ENCODE peak calls at places on chromosomes 13 and 19, in five cellular contexts. J, K, I, V and O are unnamed samples.

GRCh38 chr13:83819611-83820010 is 62.7 kb downstream of the SLITRK1 start:
- DNase-seq in J (no peak), K (no peak), I (no peak), V (peak; percentile 3), O (no peak)

GRCh38 chr19:7527516-7528191 is 5.2 kb downstream of the MCOLN1 start:
- DNase-seq in J (no peak), K (no peak), I (peak; percentile 92), V (no peak), O (no peak)

GRCh38 chr19:33102893-33103292 is 21.9 kb downstream of the GPATCH1 start:
- DNase-seq in J (no peak), K (no peak), I (no peak), V (no peak), O (no peak)

GRCh38 chr13:56009418-56009817 is 1131.3 kb upstream of the PRR20A start:
- DNase-seq in J (no peak), K (no peak), I (no peak), V (no peak), O (no peak)

GRCh38 chr13:50141660-50142010 is 126.4 kb downstream of the KCNRG start:
- DNase-seq in J (no peak), K (no peak), I (no peak), V (no peak), O (no peak)

GRCh38 chr19:33621811-33622504 is at the start of gene CHST8:
- DNase-seq in J (peak; percentile 16), K (peak; percentile 86), I (no peak), V (no peak), O (peak; percentile 51)

GRCh38 chr13:87208636-87209035 is 462.5 kb upstream of the SLITRK5 start:
- DNase-seq in J (no peak), K (no peak), I (no peak), V (no peak), O (no peak)

GRCh38 chr13:80131204-80131603 is 209.7 kb downstream of the SPRY2 start:
- DNase-seq in J (peak; percentile 81), K (no peak), I (no peak), V (peak; percentile 46), O (no peak)

GRCh38 chr19:615619-616018 is 17.7 kb downstream of the POLRMT start:
- DNase-seq in J (no peak), K (no peak), I (no peak), V (no peak), O (no peak)

GRCh38 chr13:42628666-42629065 is 54.7 kb downstream of the TNFSF11 start:
- DNase-seq in J (no peak), K (no peak), I (no peak), V (no peak), O (no peak)

GRCh38 chr19:18306209-18306902 is 16.5 kb downstream of the LSM4 start:
- DNase-seq in J (no peak), K (no peak), I (no peak), V (no peak), O (no peak)

GRCh38 chr13:46622918-46623256 is 69.9 kb downstream of the LRCH1 start:
- DNase-seq in J (peak; percentile 83), K (no peak), I (no peak), V (peak; percentile 84), O (no peak)

GRCh38 chr19:7230826-7231225 is 63.4 kb downstream of the INSR start:
- DNase-seq in J (no peak), K (no peak), I (no peak), V (no peak), O (no peak)

GRCh38 chr13:99614465-99614885 is 113.2 kb downstream of the TM9SF2 start:
- DNase-seq in J (peak; percentile 33), K (no peak), I (no peak), V (no peak), O (peak; percentile 50)

GRCh38 chr13:40589285-40590109 is 76.9 kb downstream of the FOXO1 start:
- DNase-seq in J (peak; percentile 90), K (no peak), I (no peak), V (no peak), O (peak; percentile 40)

GRCh38 chr19:16594681-16595091 is 22.5 kb upstream of the SLC35E1 start:
- DNase-seq in J (no peak), K (no peak), I (no peak), V (no peak), O (peak; percentile 67)

GRCh38 chr19:28686741-28687140 is 526.2 kb downstream of the UQCRFS1 start:
- DNase-seq in J (no peak), K (no peak), I (no peak), V (no peak), O (no peak)

GRCh38 chr13:69904784-69905183 is 202.8 kb upstream of the ATXN8OS start:
- DNase-seq in J (no peak), K (no peak), I (no peak), V (no peak), O (no peak)

GRCh38 chr13:40786568-40786996 is 2.8 kb upstream of the SLC25A15 start:
- DNase-seq in J (peak; percentile 22), K (no peak), I (no peak), V (peak; percentile 61), O (no peak)

GRCh38 chr13:42054798-42055499 is 6.5 kb downstream of the DGKH start:
- DNase-seq in J (no peak), K (no peak), I (no peak), V (no peak), O (no peak)

GRCh38 chr19:10927691-10928562 is 512 bp downstream of the YIPF2 start:
- DNase-seq in J (no peak), K (no peak), I (no peak), V (no peak), O (no peak)

GRCh38 chr13:65292488-65292901 is 1937.6 kb downstream of the PCDH9 start:
- DNase-seq in J (peak; percentile 73), K (no peak), I (no peak), V (peak; percentile 86), O (no peak)

GRCh38 chr19:482186-483041 is 13.9 kb upstream of the MADCAM1 start:
- DNase-seq in J (no peak), K (no peak), I (peak; percentile 55), V (no peak), O (no peak)

GRCh38 chr19:40348125-40348913 is at the start of the genes C19orf47 and PLD3:
- DNase-seq in J (peak; percentile 100), K (peak; percentile 96), I (peak; percentile 100), V (peak; percentile 99), O (peak; percentile 100)

GRCh38 chr19:9498183-9498902 is at the start of gene ZNF560:
- DNase-seq in J (peak; percentile 27), K (peak; percentile 49), I (no peak), V (peak; percentile 12), O (no peak)

GRCh38 chr19:19538767-19539166 is 702 bp downstream of the CILP2 start:
- DNase-seq in J (no peak), K (no peak), I (no peak), V (no peak), O (no peak)

GRCh38 chr19:48975947-48976847 is 11.1 kb downstream of the FTL start:
- DNase-seq in J (no peak), K (peak; percentile 72), I (no peak), V (no peak), O (no peak)

GRCh38 chr19:47004012-47004465 is 15.6 kb upstream of the NPAS1 start:
- DNase-seq in J (no peak), K (no peak), I (no peak), V (no peak), O (no peak)

GRCh38 chr19:572891-573825 is 762 bp downstream of the BSG start:
- DNase-seq in J (peak; percentile 60), K (no peak), I (peak; percentile 91), V (peak; percentile 56), O (peak; percentile 50)

DNA sequence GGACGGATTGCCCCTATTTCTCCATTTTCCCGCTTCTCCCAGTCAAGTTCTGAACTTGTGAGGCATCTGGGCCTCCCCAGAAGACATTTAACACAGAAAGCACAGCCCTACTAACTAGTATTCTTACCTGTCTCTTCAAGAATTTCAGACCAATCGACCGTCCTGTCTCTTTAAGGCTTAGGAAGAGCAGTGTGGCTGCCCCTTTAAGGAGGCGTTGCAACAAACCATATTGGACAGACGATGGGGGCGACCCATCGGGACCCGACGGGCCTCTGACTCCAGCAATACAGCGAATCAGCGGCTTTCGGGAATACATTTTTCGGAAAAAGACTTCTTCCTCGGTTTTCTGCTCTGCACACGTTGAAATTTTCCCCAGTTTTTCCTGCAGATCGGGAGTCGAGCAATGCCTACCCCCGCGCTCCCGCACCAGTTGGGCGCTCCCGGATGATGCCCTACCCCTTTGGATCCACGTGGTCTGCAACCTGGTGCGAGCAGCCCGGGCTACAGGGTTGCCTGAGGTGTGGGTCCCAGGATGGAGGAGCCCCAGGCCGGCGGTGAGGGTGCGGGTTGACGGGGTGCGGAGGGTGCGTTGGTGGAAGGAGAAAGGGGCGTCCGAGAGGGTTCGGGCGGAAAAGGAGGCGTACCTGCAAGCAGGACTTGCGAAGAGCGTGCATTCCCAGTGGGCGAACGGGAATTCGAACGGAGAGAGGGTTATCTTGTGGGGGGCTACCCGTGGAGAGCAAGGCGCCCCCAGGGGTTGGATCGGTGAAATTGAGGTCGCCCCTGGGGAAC is at the start of gene POLR1G:
- DNase-seq in J (peak; percentile 80), K (peak; percentile 92), I (peak; percentile 94), V (peak; percentile 75), O (peak; percentile 90)
- TF ChIP-seq CTCF in J (no peak), K (no peak), I (no peak), V (no peak), O (no peak)

GRCh38 chr19:53977429-53977990 is 13.9 kb upstream of the CACNG6 start:
- DNase-seq in J (peak; percentile 91), K (peak; percentile 86), I (no peak), V (peak; percentile 78), O (no peak)
- TF ChIP-seq CTCF in J (no peak), K (no peak), I (no peak), V (no peak), O (no peak)

GRCh38 chr13:73275163-73275562 is 216.4 kb downstream of the KLF5 start:
- DNase-seq in J (no peak), K (no peak), I (no peak), V (no peak), O (no peak)
- TF ChIP-seq CTCF in J (no peak), K (no peak), I (no peak), V (no peak), O (no peak)

DNA sequence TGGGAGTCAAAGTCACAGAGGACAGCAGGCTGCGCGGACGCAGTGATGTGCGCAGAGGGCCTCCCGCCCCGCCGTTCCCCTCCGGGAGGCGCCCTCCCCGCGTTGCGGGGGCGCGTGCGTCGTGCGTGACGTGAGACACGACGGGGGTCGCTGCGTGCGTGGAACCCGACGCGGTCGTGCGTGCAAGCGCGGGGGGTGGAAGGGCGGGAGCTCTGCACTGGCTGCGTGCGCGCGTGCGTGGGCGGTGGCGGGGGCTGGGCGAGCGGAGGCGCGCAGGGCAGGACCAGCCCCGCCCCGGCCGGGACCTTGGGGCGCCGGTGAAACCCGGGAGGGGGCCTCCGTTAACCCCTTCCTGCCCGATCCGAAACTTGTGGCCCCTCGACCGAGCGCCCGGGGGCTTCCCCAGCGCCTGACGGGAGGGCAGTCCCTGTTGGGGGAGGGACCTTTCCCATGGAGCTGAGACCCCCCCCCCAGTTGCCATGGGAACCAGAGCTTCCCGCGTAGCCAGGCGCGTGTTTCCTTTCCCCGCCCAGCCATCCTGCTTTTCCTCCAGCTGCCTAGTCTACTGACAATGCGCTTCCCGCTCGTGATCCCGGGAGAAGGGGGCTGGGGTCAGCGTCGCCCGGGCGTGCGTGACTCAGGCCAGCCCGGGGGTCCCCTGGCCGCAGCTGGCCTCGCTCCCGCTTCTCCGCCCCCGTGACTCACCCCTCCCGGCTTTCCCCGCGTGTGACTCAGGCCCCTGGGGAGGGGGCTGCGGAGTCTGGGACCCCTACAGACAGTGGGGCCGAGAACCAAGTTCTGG is 7.3 kb upstream of the HOOK2 start:
- DNase-seq in J (peak; percentile 92), K (peak; percentile 75), I (peak; percentile 98), V (peak; percentile 85), O (peak; percentile 86)
- TF ChIP-seq CTCF in J (no peak), K (no peak), I (no peak), V (peak; percentile 12), O (peak; percentile 21)

GRCh38 chr13:38494445-38494844 is 144.8 kb downstream of the UFM1 start:
- DNase-seq in J (no peak), K (no peak), I (no peak), V (no peak), O (no peak)

GRCh38 chr13:38490657-38491056 is 141.0 kb downstream of the UFM1 start:
- DNase-seq in J (no peak), K (no peak), I (no peak), V (no peak), O (no peak)
- TF ChIP-seq CTCF in J (no peak), K (no peak), I (no peak), V (no peak), O (no peak)